ENCODE peak calls at places on chromosomes 4 and X, in five cellular contexts. Z is lower leg skin, P is A549, L is transverse colon, Q is NB4. M is an unnamed sample.

GRCh38 chr4:40980318-40980883 is 230.6 kb downstream of the NSUN7 start:
- DNase-seq in Z (no peak), P (no peak), L (no peak), Q (peak), M (no peak)

GRCh38 chr4:98828801-98829200 is 100.1 kb downstream of the EIF4E start:
- DNase-seq in Z (no peak), P (peak), L (peak), Q (peak), M (no peak)

GRCh38 chr4:25106363-25107151 is 53.7 kb downstream of the SEPSECS start:
- DNase-seq in Z (no peak), P (no peak), L (no peak), Q (no peak), M (no peak)

GRCh38 chr4:37528161-37528560 is 158.0 kb downstream of the RELL1 start:
- DNase-seq in Z (no peak), P (peak), L (no peak), Q (peak), M (no peak)

GRCh38 chrX:40248822-40249221 is 151.1 kb upstream of the BCOR start:
- DNase-seq in Z (no peak), P (no peak), L (no peak), Q (no peak), M (no peak)

GRCh38 chr4:1172971-1173757 is 781 bp upstream of the SPON2 start:
- DNase-seq in Z (no peak), P (peak), L (no peak), Q (no peak), M (peak)

GRCh38 chrX:69362889-69363288 is 141.2 kb upstream of the NALF2 start:
- DNase-seq in Z (no peak), P (no peak), L (no peak), Q (no peak), M (no peak)

GRCh38 chr4:126794363-126794762 is 838.4 kb upstream of the INTU start:
- DNase-seq in Z (no peak), P (peak), L (no peak), Q (no peak), M (no peak)

DNA sequence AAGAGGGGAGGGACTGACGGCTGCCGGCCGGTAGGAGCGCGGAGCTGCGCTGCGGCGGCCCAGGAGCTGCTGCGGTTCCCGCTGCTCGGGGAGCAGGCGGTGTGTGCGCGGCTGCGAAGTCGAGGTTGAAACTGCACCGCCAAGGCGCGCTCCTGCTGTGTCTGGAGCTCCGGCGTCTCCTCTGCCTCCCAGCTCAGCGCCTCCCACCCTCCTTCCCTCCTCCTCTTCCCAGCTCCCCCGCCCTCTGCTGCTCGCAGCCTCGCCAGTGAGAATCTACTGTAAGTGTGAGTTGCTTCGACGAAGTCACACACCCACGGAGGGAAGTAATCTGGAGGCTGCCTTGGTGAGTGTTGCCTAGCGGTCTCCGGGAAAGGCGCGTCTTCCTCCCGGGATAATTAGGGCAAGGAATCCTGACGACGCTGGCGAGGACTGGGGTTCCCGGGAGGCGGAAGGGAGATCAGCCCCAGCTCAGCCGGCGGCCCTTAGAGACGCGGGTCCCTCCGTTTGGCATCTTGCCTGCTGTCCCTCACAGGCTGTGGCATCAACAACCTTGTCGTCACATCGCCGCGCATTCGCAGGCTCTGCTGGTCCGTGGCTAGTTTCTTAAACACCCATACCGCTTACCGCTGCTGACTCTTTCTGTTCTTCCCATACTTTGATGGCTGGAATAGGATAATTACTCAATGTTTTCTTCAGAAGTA is at the start of gene EPHA5:
- DNase-seq in Z (peak), P (peak), L (no peak), Q (no peak), M (peak)
- TF ChIP-seq POLR2A in Z (no peak), P (no peak), L (no peak), Q (no peak), M (no peak)

GRCh38 chrX:154545673-154546274 is 872 bp downstream of the G6PD start:
- DNase-seq in Z (no peak), P (peak), L (no peak), Q (no peak), M (no peak)
- H3K4me3 ChIP-seq in Z (no peak), P (peak), L (no peak), Q (peak), M (no peak)

GRCh38 chr4:108155373-108155772 is 13.4 kb downstream of the LEF1 start:
- DNase-seq in Z (no peak), P (no peak), L (no peak), Q (peak), M (no peak)
- TF ChIP-seq CTCF in Z (no peak), P (no peak), L (no peak), Q (no peak), M (no peak)

DNA sequence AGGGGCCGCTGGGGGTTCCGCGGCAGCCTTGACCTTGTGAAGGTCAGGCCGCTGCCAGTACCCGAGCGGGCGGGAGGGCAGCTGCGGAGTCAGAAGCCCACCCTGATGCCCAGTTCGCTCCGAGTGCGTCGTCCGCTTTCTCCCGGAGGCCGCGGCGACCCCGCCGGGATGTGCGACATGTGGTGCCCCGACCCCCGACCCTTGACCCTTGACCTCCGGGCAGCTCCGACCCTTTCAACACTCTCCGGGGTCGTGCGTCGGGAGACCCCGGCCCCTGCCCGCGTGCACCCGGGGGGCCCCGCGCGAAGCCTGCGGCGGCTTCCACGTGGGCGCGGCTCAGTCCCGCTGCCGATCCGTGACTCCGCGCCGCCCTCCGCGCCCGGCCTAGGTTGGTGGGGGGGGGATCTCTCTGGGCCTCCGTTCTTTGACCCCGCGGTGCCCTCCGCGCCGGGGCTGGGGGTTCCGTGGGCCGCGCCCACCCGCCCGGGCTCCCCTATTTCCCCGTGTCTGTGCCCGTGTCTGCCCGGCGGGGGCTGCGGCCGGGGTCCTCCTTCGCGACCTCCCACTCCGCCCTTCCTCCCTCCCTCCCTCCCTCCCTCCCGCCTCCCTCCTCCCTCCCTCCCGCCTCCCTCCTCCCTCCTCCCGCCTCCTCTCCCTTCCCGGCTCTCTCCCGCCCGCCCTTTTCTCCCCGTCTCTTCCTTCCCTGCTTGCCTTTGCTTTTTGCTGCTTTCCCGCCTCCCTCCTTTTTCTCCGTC is 640 bp upstream of the SLC25A6 start:
- DNase-seq in Z (peak), P (peak), L (peak), Q (peak), M (peak)
- TF ChIP-seq POLR2A in Z (peak), P (no peak), L (peak), Q (peak), M (peak)

M was measured in gastrocnemius medialis.